ENCODE peak calls at places on chromosomes 12 and 14, in nine cellular contexts. U, V, Y, R, T, J, L, M and Q are unnamed samples.
A peak's percentile ranks its signal among the peaks of the same experiment; 100 is the strongest.

GRCh38 chr12:2083561-2083960 is 30.8 kb downstream of the CACNA1C start:
- DNase-seq in U (no peak), V (peak; percentile 80), Y (no peak), R (no peak), T (no peak), J (no peak), L (no peak), M (no peak), Q (peak; percentile 1)

GRCh38 chr14:102891556-102891955 is 30.9 kb upstream of the AMN start:
- DNase-seq in U (no peak), V (peak; percentile 49), Y (no peak), R (no peak), T (no peak), J (no peak), L (peak; percentile 84), M (no peak), Q (no peak)

GRCh38 chr12:102659200-102659911 is 179.0 kb upstream of the IGF1 start:
- DNase-seq in U (no peak), V (no peak), Y (no peak), R (no peak), T (no peak), J (no peak), L (no peak), M (no peak), Q (no peak)

GRCh38 chr12:112839386-112839972 is 47.9 kb downstream of the RPH3A start:
- DNase-seq in U (no peak), V (peak; percentile 76), Y (no peak), R (peak; percentile 37), T (peak; percentile 94), J (no peak), L (peak; percentile 65), M (no peak), Q (peak; percentile 100)

GRCh38 chr14:53953828-53954550 is 2.6 kb downstream of the BMP4 start:
- DNase-seq in U (no peak), V (peak; percentile 48), Y (no peak), R (peak; percentile 21), T (peak; percentile 54), J (peak; percentile 39), L (peak; percentile 14), M (no peak), Q (no peak)

GRCh38 chr14:100677925-100678765 is 48.5 kb upstream of the DLK1 start:
- DNase-seq in U (peak; percentile 15), V (no peak), Y (no peak), R (no peak), T (no peak), J (peak; percentile 63), L (peak; percentile 66), M (peak; percentile 15), Q (no peak)

GRCh38 chr12:46958599-46959290 is 120.7 kb upstream of the PCED1B start:
- DNase-seq in U (no peak), V (no peak), Y (no peak), R (no peak), T (no peak), J (no peak), L (no peak), M (no peak), Q (peak; percentile 45)

GRCh38 chr12:21656931-21657335 is 709 bp downstream of the LDHB start:
- DNase-seq in U (no peak), V (peak; percentile 39), Y (no peak), R (no peak), T (peak; percentile 49), J (no peak), L (peak; percentile 63), M (peak; percentile 36), Q (no peak)

GRCh38 chr12:96344124-96344695 is 56.0 kb downstream of the CDK17 start:
- DNase-seq in U (no peak), V (no peak), Y (no peak), R (no peak), T (no peak), J (no peak), L (no peak), M (no peak), Q (no peak)

GRCh38 chr12:45540661-45541341 is 188.7 kb upstream of the ARID2 start:
- DNase-seq in U (no peak), V (no peak), Y (no peak), R (no peak), T (no peak), J (no peak), L (no peak), M (no peak), Q (no peak)

GRCh38 chr14:29608861-29609260 is 318.8 kb downstream of the PRKD1 start:
- DNase-seq in U (no peak), V (no peak), Y (no peak), R (no peak), T (no peak), J (no peak), L (no peak), M (no peak), Q (no peak)

GRCh38 chr12:6643569-6644256 is 3.5 kb downstream of the ACRBP start:
- DNase-seq in U (no peak), V (no peak), Y (no peak), R (no peak), T (no peak), J (no peak), L (no peak), M (no peak), Q (no peak)

GRCh38 chr12:6078378-6079083 is 45.9 kb downstream of the VWF start:
- DNase-seq in U (no peak), V (no peak), Y (no peak), R (no peak), T (peak; percentile 88), J (no peak), L (peak; percentile 43), M (no peak), Q (peak; percentile 74)

GRCh38 chr12:52004042-52004648 is 2.6 kb upstream of the TAMALIN start:
- DNase-seq in U (peak; percentile 52), V (peak; percentile 19), Y (no peak), R (peak; percentile 66), T (peak; percentile 27), J (peak; percentile 75), L (peak; percentile 66), M (peak; percentile 48), Q (peak; percentile 32)

GRCh38 chr14:91754819-91755218 is 22.9 kb upstream of the CATSPERB start:
- DNase-seq in U (no peak), V (no peak), Y (no peak), R (peak; percentile 78), T (no peak), J (no peak), L (no peak), M (no peak), Q (peak; percentile 67)

GRCh38 chr12:68239309-68239708 is 13.7 kb upstream of the IL26 start:
- DNase-seq in U (no peak), V (no peak), Y (no peak), R (no peak), T (no peak), J (no peak), L (no peak), M (no peak), Q (no peak)

GRCh38 chr12:130520784-130521183 is 183.1 kb downstream of the PIWIL1 start:
- DNase-seq in U (no peak), V (no peak), Y (no peak), R (no peak), T (no peak), J (no peak), L (no peak), M (no peak), Q (no peak)

GRCh38 chr12:119369907-119370546 is 35.5 kb downstream of the CCDC60 start:
- DNase-seq in U (no peak), V (no peak), Y (no peak), R (no peak), T (no peak), J (no peak), L (no peak), M (no peak), Q (no peak)

GRCh38 chr14:40099316-40099715 is 667.1 kb upstream of the FBXO33 start:
- DNase-seq in U (no peak), V (no peak), Y (no peak), R (no peak), T (no peak), J (no peak), L (no peak), M (no peak), Q (no peak)

GRCh38 chr14:84453541-84453940 is 1076.4 kb upstream of the FLRT2 start:
- DNase-seq in U (no peak), V (no peak), Y (no peak), R (no peak), T (no peak), J (no peak), L (peak; percentile 26), M (no peak), Q (no peak)

GRCh38 chr12:123886931-123887582 is 85.6 kb downstream of the CCDC92 start:
- DNase-seq in U (no peak), V (no peak), Y (no peak), R (no peak), T (no peak), J (no peak), L (no peak), M (no peak), Q (no peak)

GRCh38 chr12:55637467-55637866 is 775 bp downstream of the OR10P1 start:
- DNase-seq in U (no peak), V (no peak), Y (no peak), R (no peak), T (peak; percentile 17), J (no peak), L (no peak), M (no peak), Q (no peak)

GRCh38 chr14:55160989-55161388 is 30.4 kb downstream of the DLGAP5 start:
- DNase-seq in U (no peak), V (no peak), Y (no peak), R (no peak), T (peak; percentile 69), J (no peak), L (peak; percentile 72), M (no peak), Q (peak; percentile 62)

GRCh38 chr12:120264511-120265202 is 873 bp downstream of the PXN start:
- DNase-seq in U (no peak), V (no peak), Y (no peak), R (no peak), T (no peak), J (peak; percentile 36), L (no peak), M (no peak), Q (no peak)

GRCh38 chr14:70514168-70515069 is 20.4 kb downstream of the ADAM20 start:
- DNase-seq in U (no peak), V (no peak), Y (no peak), R (no peak), T (peak; percentile 4), J (no peak), L (no peak), M (no peak), Q (no peak)

GRCh38 chr14:103427485-103428443 is 42.5 kb downstream of the MARK3 start:
- DNase-seq in U (no peak), V (no peak), Y (peak; percentile 25), R (no peak), T (peak; percentile 36), J (peak; percentile 43), L (peak; percentile 95), M (peak; percentile 62), Q (peak; percentile 79)

GRCh38 chr14:97058071-97058470 is 260.9 kb downstream of the VRK1 start:
- DNase-seq in U (no peak), V (no peak), Y (no peak), R (no peak), T (no peak), J (no peak), L (no peak), M (no peak), Q (no peak)

GRCh38 chr14:98961191-98961590 is 310.8 kb downstream of the BCL11B start:
- DNase-seq in U (no peak), V (no peak), Y (no peak), R (no peak), T (no peak), J (no peak), L (no peak), M (no peak), Q (no peak)

GRCh38 chr14:68673464-68673863 is 119.4 kb downstream of the ZFP36L1 start:
- DNase-seq in U (no peak), V (no peak), Y (no peak), R (no peak), T (no peak), J (no peak), L (no peak), M (no peak), Q (no peak)

GRCh38 chr12:106079148-106079738 is 59.5 kb downstream of the NUAK1 start:
- DNase-seq in U (no peak), V (no peak), Y (no peak), R (no peak), T (no peak), J (no peak), L (no peak), M (no peak), Q (peak; percentile 39)

GRCh38 chr12:40587416-40587815 is 104.8 kb upstream of the CNTN1 start:
- DNase-seq in U (no peak), V (no peak), Y (no peak), R (no peak), T (no peak), J (no peak), L (no peak), M (no peak), Q (no peak)